ENCODE peak calls at places on chromosomes 1 and 21, in five cellular contexts. T is fibroblast of lung, M is thoracic aorta, W is HFFc6, V is heart right ventricle. Q is an unnamed sample.

GRCh38 chr1:170720661-170721060 is 56.7 kb downstream of the PRRX1 start:
- DNase-seq in V (no peak), M (no peak), W (no peak), T (no peak), Q (no peak)

GRCh38 chr1:74463301-74463988 is 49.0 kb downstream of the LRRC53 start:
- DNase-seq in M (no peak), W (no peak), T (peak; percentile 65), V (no peak), Q (no peak)

GRCh38 chr1:29213055-29213454 is 17.7 kb downstream of the MECR start:
- DNase-seq in W (no peak), V (no peak), M (no peak), T (no peak), Q (no peak)

GRCh38 chr1:160629286-160630210 is 17.3 kb downstream of the SLAMF1 start:
- DNase-seq in V (peak; percentile 31), W (no peak), T (no peak), M (no peak), Q (no peak)

GRCh38 chr1:238223067-238223640 is 332.4 kb upstream of the ZP4 start:
- DNase-seq in M (no peak), V (no peak), T (peak; percentile 67), W (peak; percentile 58), Q (no peak)

GRCh38 chr1:232144696-232145230 is 485.2 kb downstream of the SIPA1L2 start:
- DNase-seq in V (no peak), M (no peak), W (no peak), T (no peak), Q (no peak)

GRCh38 chr21:9837946-9838801 is 683.2 kb upstream of the TPTE start:
- DNase-seq in V (no peak), W (no peak), T (no peak), M (no peak), Q (no peak)

GRCh38 chr1:247301176-247301540 is 30.5 kb downstream of the ZNF496 start:
- DNase-seq in T (no peak), W (no peak), V (no peak), M (no peak), Q (no peak)

GRCh38 chr1:42322577-42322976 is 12.5 kb downstream of the FOXJ3 start:
- DNase-seq in W (no peak), T (peak; percentile 55), V (no peak), M (no peak), Q (no peak)

GRCh38 chr1:183731151-183731550 is 73.8 kb upstream of the RGL1 start:
- DNase-seq in W (no peak), T (no peak), M (no peak), V (no peak), Q (no peak)

GRCh38 chr1:84504580-84505021 is 1.6 kb upstream of the SPATA1 start:
- DNase-seq in W (peak; percentile 48), V (no peak), T (peak; percentile 90), M (no peak), Q (no peak)

GRCh38 chr1:79188371-79188770 is 181.8 kb upstream of the ADGRL4 start:
- DNase-seq in T (peak; percentile 56), V (no peak), M (no peak), W (peak; percentile 21), Q (no peak)

GRCh38 chr1:6310116-6310848 is 49.4 kb upstream of the GPR153 start:
- DNase-seq in V (no peak), T (no peak), W (no peak), M (no peak), Q (no peak)

GRCh38 chr1:63698001-63698838 is 75.6 kb upstream of the ROR1 start:
- DNase-seq in W (no peak), T (no peak), V (peak; percentile 69), M (peak; percentile 49), Q (no peak)

GRCh38 chr1:174556392-174556791 is 108.6 kb downstream of the GPR52 start:
- DNase-seq in V (no peak), M (no peak), T (peak; percentile 18), W (no peak), Q (no peak)

GRCh38 chr1:244050835-244051444 is at the start of gene ZBTB18:
- DNase-seq in V (peak; percentile 29), M (no peak), W (peak; percentile 30), T (peak; percentile 79), Q (peak; percentile 56)

GRCh38 chr1:10196991-10197390 is 13.4 kb upstream of the KIF1B start:
- DNase-seq in V (no peak), M (no peak), T (peak; percentile 95), W (no peak), Q (no peak)

GRCh38 chr1:18511469-18511997 is 30.8 kb downstream of the KLHDC7A start:
- DNase-seq in V (no peak), M (no peak), W (no peak), T (no peak), Q (no peak)
- TF ChIP-seq CTCF in V (peak; percentile 13), M (no peak), W (no peak), T (no peak), Q (no peak)

GRCh38 chr1:206931709-206932108 is 10.0 kb upstream of the FCMR start:
- DNase-seq in V (no peak), W (no peak), M (no peak), T (no peak), Q (no peak)

GRCh38 chr1:206932271-206932670 is 10.5 kb upstream of the FCMR start:
- DNase-seq in W (no peak), M (no peak), V (no peak), T (no peak), Q (no peak)

GRCh38 chr1:206930210-206930798 is 8.6 kb upstream of the FCMR start:
- DNase-seq in M (no peak), W (no peak), V (no peak), T (no peak), Q (no peak)

GRCh38 chr1:206926286-206926685 is 4.5 kb upstream of the FCMR start:
- DNase-seq in T (no peak), V (no peak), M (no peak), W (no peak), Q (no peak)

GRCh38 chr1:206929509-206929908 is 7.8 kb upstream of the FCMR start:
- DNase-seq in V (no peak), T (no peak), M (no peak), W (no peak), Q (no peak)
- TF ChIP-seq CTCF in V (no peak), T (no peak), M (no peak), W (no peak), Q (no peak)

DNA sequence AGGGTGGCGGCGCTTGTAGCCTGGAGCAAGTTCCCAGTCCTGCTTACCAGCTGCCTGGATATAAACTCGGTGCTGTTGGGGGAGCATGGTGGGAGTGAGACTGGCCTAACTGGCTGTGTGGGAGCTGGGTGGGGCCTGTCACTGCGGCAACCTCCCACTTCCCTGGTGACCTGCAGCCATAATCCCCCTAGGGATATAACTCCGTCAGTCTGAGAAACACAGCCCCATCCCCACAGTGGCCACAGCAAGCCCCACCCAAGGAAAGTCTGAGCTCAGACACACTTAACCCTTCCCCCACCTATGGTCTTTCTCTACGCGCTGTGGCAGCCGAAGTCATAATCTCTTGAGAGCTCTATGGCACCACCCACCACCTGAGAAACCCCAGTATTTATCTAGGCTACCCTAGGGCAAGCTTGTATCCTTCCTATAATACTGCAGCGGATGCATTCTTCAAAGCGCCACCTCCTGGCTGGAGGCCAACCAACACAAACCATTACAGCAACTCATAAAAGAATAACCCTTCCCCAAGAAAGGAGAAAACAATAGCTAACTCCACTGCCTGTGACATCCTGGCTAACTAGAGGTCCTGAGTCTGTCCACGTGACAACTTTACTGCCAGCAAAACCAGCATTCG is 57.4 kb downstream of the ZNF648 start:
- DNase-seq in W (no peak), M (no peak), V (peak; percentile 68), T (no peak), Q (no peak)
- TF ChIP-seq CTCF in W (no peak), M (no peak), V (no peak), T (no peak), Q (no peak)

DNA sequence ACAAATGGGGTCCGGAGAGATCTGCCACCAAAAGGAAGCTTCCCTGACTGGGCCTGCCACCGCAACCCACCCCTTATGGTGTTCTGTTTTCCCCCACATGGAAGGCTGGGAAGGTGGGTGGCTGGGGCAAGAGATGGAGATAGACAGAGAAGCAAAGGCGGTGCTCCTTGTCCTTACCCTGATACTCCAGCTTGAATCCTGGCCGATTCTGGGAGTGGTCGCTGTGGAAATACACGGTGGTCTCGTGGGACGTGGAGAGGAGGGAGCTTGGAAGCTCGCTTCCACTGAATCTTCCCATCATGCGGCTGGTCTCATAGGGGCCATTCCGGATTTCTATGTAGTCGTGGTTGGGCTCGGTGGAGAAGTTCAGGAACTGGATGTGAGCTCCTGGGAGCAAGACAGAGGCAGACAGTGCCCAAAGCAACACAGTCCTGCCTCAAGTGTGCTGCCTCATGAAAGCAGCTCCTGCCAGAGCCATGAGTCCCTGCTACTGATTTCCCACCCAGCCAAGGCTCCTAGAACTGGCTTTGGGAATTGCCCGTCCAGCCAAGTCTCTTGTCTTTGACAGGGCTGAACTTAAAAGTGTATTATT is 138.5 kb downstream of the ZSCAN20 start:
- DNase-seq in V (no peak), W (no peak), T (no peak), M (no peak), Q (peak; percentile 52)
- TF ChIP-seq CTCF in V (no peak), W (no peak), T (no peak), M (no peak), Q (no peak)

Q was measured in glutamatergic neuron.